ENCODE peak calls at places on chromosomes 4 and X, in six cellular contexts. X, R, Z, W, S and C are unnamed samples. For H3K27me3, the result is how much of the 10 kb centered on the place peaks cover.

GRCh38 chr4:44861756-44862155 is 135.4 kb upstream of the GNPDA2 start:
- DNase-seq in X (no peak), R (no peak), Z (no peak), W (no peak), S (no peak), C (no peak)

GRCh38 chrX:11474021-11474420 is 180.8 kb downstream of the AMELX start:
- DNase-seq in X (no peak), R (no peak), Z (no peak), W (no peak), S (no peak), C (no peak)

GRCh38 chrX:40244980-40245379 is 147.2 kb upstream of the BCOR start:
- DNase-seq in X (peak), R (peak), Z (no peak), W (no peak), S (peak), C (no peak)

GRCh38 chrX:74351760-74352159 is 47.8 kb downstream of the ZCCHC13 start:
- DNase-seq in X (no peak), R (no peak), Z (no peak), W (no peak), S (peak), C (no peak)

GRCh38 chr4:78610546-78611214 is 59.1 kb downstream of the ANXA3 start:
- DNase-seq in X (no peak), R (no peak), Z (no peak), W (no peak), S (peak), C (no peak)

GRCh38 chrX:25005382-25006185 is 10.2 kb downstream of the ARX start:
- DNase-seq in X (no peak), R (no peak), Z (no peak), W (no peak), S (no peak), C (no peak)

GRCh38 chrX:124342174-124342867 is 4.0 kb upstream of the SH2D1A start:
- DNase-seq in X (no peak), R (no peak), Z (no peak), W (no peak), S (no peak), C (no peak)

GRCh38 chrX:13689519-13690211 is 737 bp downstream of the RAB9A start:
- DNase-seq in X (no peak), R (no peak), Z (no peak), W (no peak), S (peak), C (no peak)

GRCh38 chr4:101277661-101278060 is 69.7 kb downstream of the PPP3CA start:
- DNase-seq in X (no peak), R (no peak), Z (no peak), W (no peak), S (peak), C (no peak)

GRCh38 chr4:53505947-53506346 is 85.3 kb downstream of the LNX1 start:
- DNase-seq in X (no peak), R (no peak), Z (no peak), W (no peak), S (no peak), C (no peak)

GRCh38 chr4:104425003-104425402 is 69.7 kb downstream of the CXXC4 start:
- DNase-seq in X (peak), R (no peak), Z (peak), W (no peak), S (no peak), C (no peak)

GRCh38 chrX:39247536-39247935 is 446.3 kb downstream of the MID1IP1 start:
- DNase-seq in X (no peak), R (no peak), Z (no peak), W (no peak), S (no peak), C (no peak)

GRCh38 chr4:110619001-110619350 is 3.9 kb downstream of the PITX2 start:
- DNase-seq in X (no peak), R (no peak), Z (no peak), W (no peak), S (no peak), C (no peak)
- H3K27me3 ChIP-seq in X (half or more), R (under half), Z (half or more), W (half or more), S (half or more), C (under half)

GRCh38 chrX:619812-620493 is 10.6 kb upstream of the SHOX start:
- DNase-seq in X (no peak), R (peak), Z (no peak), W (no peak), S (no peak), C (no peak)
- H3K27me3 ChIP-seq in X (under half), R (under half), Z (under half), W (under half), S (under half), C (under half)

DNA sequence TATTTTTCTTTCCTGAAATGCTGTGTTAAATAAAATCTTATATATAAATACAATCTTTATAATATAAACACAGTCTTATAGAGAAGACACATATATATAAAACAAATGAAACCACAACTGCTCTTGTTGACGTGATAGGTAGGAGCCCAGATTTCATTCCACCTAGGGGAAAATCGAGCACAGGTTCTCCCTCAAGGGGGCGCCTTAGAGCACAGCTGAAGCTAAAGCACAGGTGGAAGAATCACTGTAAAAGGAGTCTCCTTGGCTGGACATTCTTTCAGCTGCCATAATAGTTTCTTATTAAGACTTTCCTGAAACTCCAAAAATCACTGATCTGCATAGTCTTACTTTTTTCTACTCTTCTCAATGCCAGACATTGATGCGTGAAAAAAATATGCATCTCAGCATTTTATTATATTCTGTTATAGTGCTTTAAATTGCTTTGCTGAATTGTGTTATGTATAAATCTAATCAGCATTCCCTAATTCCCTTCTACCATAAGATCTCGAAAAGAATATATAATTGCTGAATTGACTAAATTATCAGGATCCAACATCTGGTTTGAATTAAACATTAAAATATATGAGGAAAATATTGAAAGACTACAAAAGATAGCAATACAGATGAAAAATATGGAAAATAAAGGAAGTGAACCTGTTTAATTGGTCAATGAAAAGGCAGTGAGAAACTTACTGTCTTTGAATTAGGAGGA is 25.5 kb upstream of the RXFP1 start:
- DNase-seq in X (peak), R (no peak), Z (peak), W (no peak), S (no peak), C (peak)
- H3K27me3 ChIP-seq in X (under half), R (under half), Z (under half), W (under half), S (under half), C (under half)

DNA sequence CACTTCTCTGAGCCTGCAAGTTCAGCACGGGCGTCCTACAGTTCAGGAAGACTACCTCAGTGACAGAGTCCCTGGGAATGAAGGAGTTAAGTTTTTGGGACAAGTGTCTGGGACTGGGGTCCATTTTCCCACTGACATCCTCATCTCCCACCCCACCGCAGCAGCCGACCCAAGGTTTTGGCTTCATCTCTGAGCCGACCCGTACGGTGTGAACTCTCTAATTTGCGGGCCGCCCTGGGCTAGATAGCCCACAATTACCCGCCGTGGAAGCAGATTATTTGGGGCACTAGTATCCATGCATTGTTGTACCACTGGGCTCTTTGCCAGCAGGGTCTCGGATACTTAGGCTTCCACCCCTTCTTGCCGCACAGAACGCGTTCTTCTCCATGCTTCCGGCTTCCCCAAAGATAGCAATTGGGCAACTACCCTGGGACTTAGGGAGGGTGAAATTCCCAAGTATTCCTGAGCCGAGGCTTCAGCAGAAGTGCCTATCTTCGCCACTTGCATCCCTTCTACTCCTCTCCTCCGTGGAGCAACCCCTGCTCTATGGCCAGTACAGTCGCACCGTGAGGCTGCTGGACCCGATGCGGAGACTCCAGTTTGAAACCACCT is 2.4 kb downstream of the IL1RAPL2 start:
- DNase-seq in X (no peak), R (no peak), Z (no peak), W (no peak), S (no peak), C (no peak)
- H3K27me3 ChIP-seq in X (under half), R (under half), Z (under half), W (under half), S (under half), C (under half)

GRCh38 chr4:3709846-3710441 is 56.2 kb upstream of the ADRA2C start:
- DNase-seq in X (peak), R (peak), Z (peak), W (no peak), S (no peak), C (no peak)

GRCh38 chr4:3709061-3709845 is 56.9 kb upstream of the ADRA2C start:
- DNase-seq in X (peak), R (no peak), Z (peak), W (no peak), S (no peak), C (no peak)

GRCh38 chr4:3707423-3708102 is 58.6 kb upstream of the ADRA2C start:
- DNase-seq in X (peak), R (peak), Z (no peak), W (no peak), S (no peak), C (no peak)

GRCh38 chr4:3708103-3708510 is 58.1 kb upstream of the ADRA2C start:
- DNase-seq in X (peak), R (peak), Z (peak), W (no peak), S (no peak), C (no peak)

GRCh38 chr4:3708611-3709010 is 57.6 kb upstream of the ADRA2C start:
- DNase-seq in X (no peak), R (peak), Z (no peak), W (no peak), S (no peak), C (no peak)
- H3K27me3 ChIP-seq in X (under half), R (under half), Z (under half), W (under half), S (under half), C (under half)

GRCh38 chr4:122163301-122163700 is 11.2 kb downstream of the BLTP1 start:
- DNase-seq in X (no peak), R (no peak), Z (peak), W (no peak), S (no peak), C (no peak)
- H3K27me3 ChIP-seq in X (under half), R (under half), Z (under half), W (under half), S (under half), C (under half)

DNA sequence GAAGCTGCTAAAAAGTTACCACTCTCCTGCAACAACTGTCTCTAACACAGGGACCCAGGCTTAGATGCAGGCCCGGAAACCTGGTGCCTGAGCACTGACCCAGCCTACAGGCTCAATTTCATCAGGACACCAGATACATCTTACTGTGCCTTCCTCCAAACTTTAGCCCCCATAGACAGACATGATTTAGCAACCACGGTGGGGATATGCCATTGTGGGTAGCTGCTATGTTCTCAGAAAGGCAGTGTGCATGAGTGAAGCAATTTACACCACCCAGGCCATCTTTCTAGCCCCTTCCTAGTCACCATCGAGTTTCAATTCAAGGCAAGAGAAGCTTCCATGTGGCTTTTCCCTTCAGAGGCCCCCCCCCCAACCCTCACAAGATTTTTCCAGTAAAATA is 2.7 kb downstream of the HS3ST1 start:
- DNase-seq in X (no peak), R (no peak), Z (no peak), W (no peak), S (no peak), C (no peak)
- H3K27me3 ChIP-seq in X (under half), R (under half), Z (under half), W (under half), S (under half), C (under half)